ENCODE peak calls at places on chromosomes 6 and 20, in ten cellular contexts. One of them, this sample, is unnamed.

GRCh38 chr6:137234505-137234863 is 15.3 kb upstream of the IFNGR1 start:
- DNase-seq in T-helper 17 cell: no peak
- DNase-seq in AG20443: no peak
- DNase-seq in activated CD4-positive, alpha-beta T cell treated with anti-CD3 and anti-CD28 coated beads for 24 hours: no peak
- DNase-seq in choroid plexus epithelial cell: no peak
- DNase-seq in brain microvascular endothelial cell: no peak
- DNase-seq in left lung: no peak
- DNase-seq in HAP-1: no peak
- DNase-seq in fibroblast of the aortic adventitia: no peak
- DNase-seq in upper lobe of right lung: no peak
- DNase-seq in this sample: no peak

GRCh38 chr20:17460119-17460518 is 71.1 kb downstream of the BFSP1 start:
- DNase-seq in T-helper 17 cell: no peak
- DNase-seq in AG20443: no peak
- DNase-seq in activated CD4-positive, alpha-beta T cell treated with anti-CD3 and anti-CD28 coated beads for 24 hours: no peak
- DNase-seq in choroid plexus epithelial cell: no peak
- DNase-seq in brain microvascular endothelial cell: no peak
- DNase-seq in left lung: no peak
- DNase-seq in HAP-1: no peak
- DNase-seq in fibroblast of the aortic adventitia: peak
- DNase-seq in upper lobe of right lung: no peak
- DNase-seq in this sample: no peak

GRCh38 chr20:46253391-46253790 is 54.9 kb downstream of the CDH22 start:
- DNase-seq in T-helper 17 cell: no peak
- DNase-seq in AG20443: peak
- DNase-seq in activated CD4-positive, alpha-beta T cell treated with anti-CD3 and anti-CD28 coated beads for 24 hours: no peak
- DNase-seq in choroid plexus epithelial cell: no peak
- DNase-seq in brain microvascular endothelial cell: no peak
- DNase-seq in left lung: no peak
- DNase-seq in HAP-1: no peak
- DNase-seq in fibroblast of the aortic adventitia: no peak
- DNase-seq in upper lobe of right lung: no peak
- DNase-seq in this sample: no peak

GRCh38 chr20:43838703-43839060 is 76.0 kb upstream of the TOX2 start:
- DNase-seq in T-helper 17 cell: no peak
- DNase-seq in AG20443: no peak
- DNase-seq in activated CD4-positive, alpha-beta T cell treated with anti-CD3 and anti-CD28 coated beads for 24 hours: no peak
- DNase-seq in choroid plexus epithelial cell: no peak
- DNase-seq in brain microvascular endothelial cell: no peak
- DNase-seq in left lung: no peak
- DNase-seq in HAP-1: no peak
- DNase-seq in fibroblast of the aortic adventitia: no peak
- DNase-seq in upper lobe of right lung: no peak
- DNase-seq in this sample: no peak

GRCh38 chr6:113776998-113777397 is 80.1 kb upstream of the MARCKS start:
- DNase-seq in T-helper 17 cell: no peak
- DNase-seq in AG20443: no peak
- DNase-seq in activated CD4-positive, alpha-beta T cell treated with anti-CD3 and anti-CD28 coated beads for 24 hours: no peak
- DNase-seq in choroid plexus epithelial cell: peak
- DNase-seq in brain microvascular endothelial cell: peak
- DNase-seq in left lung: no peak
- DNase-seq in HAP-1: peak
- DNase-seq in fibroblast of the aortic adventitia: no peak
- DNase-seq in upper lobe of right lung: no peak
- DNase-seq in this sample: peak

GRCh38 chr6:73487473-73487872 is 25.9 kb downstream of the MTO1 start:
- DNase-seq in T-helper 17 cell: no peak
- DNase-seq in AG20443: no peak
- DNase-seq in activated CD4-positive, alpha-beta T cell treated with anti-CD3 and anti-CD28 coated beads for 24 hours: no peak
- DNase-seq in choroid plexus epithelial cell: no peak
- DNase-seq in brain microvascular endothelial cell: no peak
- DNase-seq in left lung: no peak
- DNase-seq in HAP-1: no peak
- DNase-seq in fibroblast of the aortic adventitia: no peak
- DNase-seq in upper lobe of right lung: no peak
- DNase-seq in this sample: no peak

GRCh38 chr6:129501401-129502051 is 208.5 kb downstream of the ARHGAP18 start:
- DNase-seq in T-helper 17 cell: no peak
- DNase-seq in AG20443: peak
- DNase-seq in activated CD4-positive, alpha-beta T cell treated with anti-CD3 and anti-CD28 coated beads for 24 hours: no peak
- DNase-seq in choroid plexus epithelial cell: peak
- DNase-seq in brain microvascular endothelial cell: peak
- DNase-seq in left lung: peak
- DNase-seq in HAP-1: peak
- DNase-seq in fibroblast of the aortic adventitia: peak
- DNase-seq in upper lobe of right lung: peak
- DNase-seq in this sample: peak

GRCh38 chr20:12875510-12875909 is 133.3 kb upstream of the SPTLC3 start:
- DNase-seq in T-helper 17 cell: no peak
- DNase-seq in AG20443: no peak
- DNase-seq in activated CD4-positive, alpha-beta T cell treated with anti-CD3 and anti-CD28 coated beads for 24 hours: no peak
- DNase-seq in choroid plexus epithelial cell: peak
- DNase-seq in brain microvascular endothelial cell: no peak
- DNase-seq in left lung: no peak
- DNase-seq in HAP-1: no peak
- DNase-seq in fibroblast of the aortic adventitia: no peak
- DNase-seq in upper lobe of right lung: no peak
- DNase-seq in this sample: peak

This sample was measured in amniotic epithelial cell.